ENCODE peak calls at places on chromosomes 12 and 14, in seven cellular contexts. J is IMR-90, K is lower lobe of right lung, R is fibroblast of mammary gland, V is foreskin fibroblast, U is bronchial epithelial cell, I is mesothelial cell of epicardium. H is an unnamed sample.

GRCh38 chr12:124814741-124815613 is 48.7 kb downstream of the SCARB1 start:
- DNase-seq in J (no peak), K (peak; percentile 51), R (no peak), V (peak; percentile 33), U (no peak), I (no peak), H (no peak)

GRCh38 chr12:100267603-100268281 is 765 bp downstream of the SCYL2 start:
- DNase-seq in J (peak; percentile 37), K (no peak), R (peak; percentile 50), V (no peak), U (peak; percentile 39), I (no peak), H (peak; percentile 40)

GRCh38 chr14:96559571-96559970 is 57.4 kb downstream of the PAPOLA start:
- DNase-seq in J (no peak), K (no peak), R (no peak), V (no peak), U (no peak), I (no peak), H (no peak)

GRCh38 chr12:87254371-87255030 is 774.7 kb downstream of the C12orf50 start:
- DNase-seq in J (no peak), K (no peak), R (no peak), V (no peak), U (no peak), I (no peak), H (peak; percentile 5)

GRCh38 chr14:24975393-24975792 is 74.6 kb downstream of the STXBP6 start:
- DNase-seq in J (no peak), K (no peak), R (no peak), V (no peak), U (no peak), I (no peak), H (no peak)

GRCh38 chr14:59305231-59305630 is 116.8 kb downstream of the DAAM1 start:
- DNase-seq in J (peak; percentile 76), K (no peak), R (peak; percentile 80), V (peak; percentile 71), U (no peak), I (no peak), H (no peak)

GRCh38 chr12:104588048-104588942 is 131.5 kb downstream of the CHST11 start:
- DNase-seq in J (peak; percentile 81), K (no peak), R (peak; percentile 88), V (peak; percentile 92), U (peak; percentile 96), I (no peak), H (peak; percentile 83)

GRCh38 chr12:127214196-127214595 is 1052.8 kb upstream of the TMEM132C start:
- DNase-seq in J (no peak), K (no peak), R (peak; percentile 81), V (no peak), U (no peak), I (no peak), H (no peak)

GRCh38 chr14:73244541-73244940 is 7.2 kb downstream of the PAPLN start:
- DNase-seq in J (no peak), K (no peak), R (no peak), V (no peak), U (no peak), I (no peak), H (no peak)

GRCh38 chr12:94481734-94482133 is 22.1 kb upstream of the CEP83 start:
- DNase-seq in J (no peak), K (no peak), R (no peak), V (no peak), U (no peak), I (no peak), H (no peak)

GRCh38 chr14:63745858-63746425 is 18.1 kb upstream of the SGPP1 start:
- DNase-seq in J (no peak), K (peak; percentile 59), R (no peak), V (no peak), U (no peak), I (no peak), H (no peak)
- TF ChIP-seq CTCF in J (no peak), K (no peak), R (no peak), V (no peak), U (no peak), I (no peak), H (no peak)

GRCh38 chr12:43758728-43759563 is at the start of the genes IRAK4 and PUS7L:
- DNase-seq in J (peak; percentile 96), K (peak; percentile 98), R (peak; percentile 95), V (peak; percentile 98), U (peak; percentile 96), I (peak; percentile 79), H (peak; percentile 98)
- TF ChIP-seq CTCF in J (peak; percentile 64), K (peak; percentile 59), R (peak; percentile 45), V (peak; percentile 51), U (peak; percentile 65), I (no peak), H (peak; percentile 27)

GRCh38 chr12:56334490-56334793 is 642 bp upstream of the PAN2 start:
- DNase-seq in J (no peak), K (no peak), R (no peak), V (no peak), U (no peak), I (no peak), H (no peak)
- TF ChIP-seq CTCF in J (no peak), K (no peak), R (no peak), V (no peak), U (no peak), I (peak; percentile 22), H (no peak)

GRCh38 chr12:6872073-6873048 is 742 bp downstream of the SPSB2 start:
- DNase-seq in J (peak; percentile 64), K (peak; percentile 90), R (peak; percentile 62), V (peak; percentile 92), U (peak; percentile 53), I (peak; percentile 91), H (peak; percentile 79)
- TF ChIP-seq CTCF in J (peak; percentile 89), K (peak; percentile 97), R (peak; percentile 85), V (peak; percentile 99), U (peak; percentile 98), I (peak; percentile 87), H (peak; percentile 85)

GRCh38 chr12:68971404-68971803 is 38.4 kb upstream of the CPM start:
- DNase-seq in J (peak; percentile 82), K (no peak), R (peak; percentile 91), V (peak; percentile 74), U (peak; percentile 94), I (no peak), H (peak; percentile 60)
- TF ChIP-seq CTCF in J (no peak), K (no peak), R (no peak), V (no peak), U (no peak), I (no peak), H (no peak)

DNA sequence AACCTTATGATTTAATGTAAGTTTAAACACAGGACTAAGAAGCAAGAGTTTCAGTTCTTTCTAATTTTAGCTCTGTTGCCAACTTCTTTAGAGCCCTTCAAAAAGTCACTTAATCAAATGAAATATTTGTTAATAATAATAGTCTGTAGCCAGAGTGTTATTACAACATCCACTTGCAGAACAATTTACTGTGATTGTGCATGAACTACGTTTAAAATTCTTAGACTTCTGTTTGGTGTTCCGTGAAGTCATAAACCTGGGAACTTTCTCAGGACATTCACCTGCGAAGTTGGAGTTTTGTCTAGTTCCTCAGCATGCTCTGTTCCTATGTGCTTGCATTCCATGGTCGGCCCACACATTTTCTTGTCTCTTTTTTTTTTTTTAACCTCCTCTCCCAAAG is 244.0 kb upstream of the AVPR1A start:
- DNase-seq in J (no peak), K (no peak), R (no peak), V (no peak), U (no peak), I (no peak), H (no peak)
- TF ChIP-seq CTCF in J (no peak), K (no peak), R (no peak), V (no peak), U (no peak), I (no peak), H (no peak)

GRCh38 chr12:116011217-116011616 is 266.3 kb downstream of the MED13L start:
- DNase-seq in J (no peak), K (no peak), R (no peak), V (no peak), U (no peak), I (no peak), H (no peak)

GRCh38 chr12:116010467-116010866 is 267.0 kb downstream of the MED13L start:
- DNase-seq in J (no peak), K (no peak), R (no peak), V (no peak), U (no peak), I (no peak), H (no peak)

GRCh38 chr12:116006141-116006540 is 271.4 kb downstream of the MED13L start:
- DNase-seq in J (no peak), K (no peak), R (no peak), V (no peak), U (no peak), I (no peak), H (no peak)

GRCh38 chr12:116012757-116013156 is 264.7 kb downstream of the MED13L start:
- DNase-seq in J (no peak), K (no peak), R (no peak), V (no peak), U (no peak), I (no peak), H (no peak)

DNA sequence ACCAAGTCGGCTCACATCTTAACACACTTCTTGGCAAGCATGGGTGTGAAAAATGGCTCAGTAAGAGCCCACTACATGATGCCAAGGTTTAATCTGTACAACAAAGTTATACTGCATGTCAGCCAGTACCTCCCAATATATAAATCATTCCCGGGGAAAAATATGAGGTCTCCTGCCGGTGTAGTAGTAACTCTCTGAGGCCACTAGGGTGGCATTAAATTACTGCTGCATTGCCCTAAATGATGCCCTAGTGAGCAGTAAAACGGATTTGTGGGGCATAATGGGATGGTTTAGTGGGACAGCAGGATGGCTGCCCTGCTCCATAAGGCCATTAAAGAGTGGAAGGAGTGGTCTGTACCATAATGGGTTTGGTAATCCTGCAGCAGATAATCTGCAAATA is 267.7 kb downstream of the MED13L start:
- DNase-seq in J (no peak), K (no peak), R (peak; percentile 14), V (no peak), U (no peak), I (no peak), H (peak; percentile 2)
- TF ChIP-seq CTCF in J (peak; percentile 18), K (no peak), R (peak; percentile 42), V (peak; percentile 9), U (peak; percentile 29), I (peak; percentile 50), H (peak; percentile 38)

H was measured in MCF 10A.